ENCODE peak calls at places on chromosomes 13 and 19, in four cellular contexts. One of them, this sample, is unnamed.

GRCh38 chr19:13460045-13460444 is 46.2 kb downstream of the CACNA1A start:
- DNase-seq in A673: no peak
- DNase-seq in kidney epithelial cell: no peak
- DNase-seq in endodermal cell: peak; percentile 56
- DNase-seq in this sample: no peak

GRCh38 chr19:37817180-37817911 is 38.0 kb upstream of the ZNF573 start:
- DNase-seq in kidney epithelial cell: no peak
- DNase-seq in endodermal cell: peak; percentile 95
- DNase-seq in A673: peak; percentile 51
- DNase-seq in this sample: no peak

GRCh38 chr19:4473708-4474503 is 1.8 kb downstream of the HDGFL2 start:
- DNase-seq in endodermal cell: peak; percentile 71
- DNase-seq in kidney epithelial cell: no peak
- DNase-seq in A673: no peak
- DNase-seq in this sample: no peak

GRCh38 chr19:51131780-51132680 is 7.3 kb downstream of the SIGLEC9 start:
- DNase-seq in A673: no peak
- DNase-seq in kidney epithelial cell: no peak
- DNase-seq in endodermal cell: no peak
- DNase-seq in this sample: peak; percentile 81

GRCh38 chr19:56383826-56384605 is 9.3 kb downstream of the ZNF582 start:
- DNase-seq in kidney epithelial cell: no peak
- DNase-seq in endodermal cell: no peak
- DNase-seq in A673: no peak
- DNase-seq in this sample: no peak

GRCh38 chr13:23995283-23996073 is 98.2 kb upstream of the C1QTNF9B start:
- DNase-seq in kidney epithelial cell: no peak
- DNase-seq in endodermal cell: no peak
- DNase-seq in A673: no peak
- DNase-seq in this sample: no peak

GRCh38 chr13:109191422-109191821 is 562.0 kb downstream of the MYO16 start:
- DNase-seq in kidney epithelial cell: no peak
- DNase-seq in A673: no peak
- DNase-seq in endodermal cell: no peak
- DNase-seq in this sample: no peak

GRCh38 chr13:20526664-20527063 is 1.0 kb upstream of the CRYL1 start:
- DNase-seq in A673: peak; percentile 22
- DNase-seq in endodermal cell: no peak
- DNase-seq in kidney epithelial cell: no peak
- DNase-seq in this sample: no peak

GRCh38 chr13:88005188-88005587 is 334.0 kb downstream of the SLITRK5 start:
- DNase-seq in endodermal cell: no peak
- DNase-seq in A673: peak; percentile 37
- DNase-seq in kidney epithelial cell: no peak
- DNase-seq in this sample: no peak

GRCh38 chr19:1591421-1592022 is 1.1 kb downstream of the MBD3 start:
- DNase-seq in endodermal cell: no peak
- DNase-seq in A673: peak; percentile 36
- DNase-seq in kidney epithelial cell: no peak
- DNase-seq in this sample: no peak

GRCh38 chr19:45792482-45793177 is at the start of gene DMWD:
- DNase-seq in endodermal cell: peak; percentile 100
- DNase-seq in kidney epithelial cell: peak; percentile 92
- DNase-seq in A673: peak; percentile 99
- DNase-seq in this sample: peak; percentile 93

GRCh38 chr19:45789035-45789786 is 3.4 kb downstream of the DMWD start:
- DNase-seq in endodermal cell: no peak
- DNase-seq in A673: no peak
- DNase-seq in kidney epithelial cell: no peak
- DNase-seq in this sample: no peak

GRCh38 chr19:45791744-45792481 is 732 bp downstream of the DMWD start:
- DNase-seq in A673: no peak
- DNase-seq in endodermal cell: no peak
- DNase-seq in kidney epithelial cell: no peak
- DNase-seq in this sample: no peak

GRCh38 chr19:45793178-45793564 is 526 bp upstream of the DMWD start:
- DNase-seq in A673: no peak
- DNase-seq in endodermal cell: no peak
- DNase-seq in kidney epithelial cell: no peak
- DNase-seq in this sample: no peak

DNA sequence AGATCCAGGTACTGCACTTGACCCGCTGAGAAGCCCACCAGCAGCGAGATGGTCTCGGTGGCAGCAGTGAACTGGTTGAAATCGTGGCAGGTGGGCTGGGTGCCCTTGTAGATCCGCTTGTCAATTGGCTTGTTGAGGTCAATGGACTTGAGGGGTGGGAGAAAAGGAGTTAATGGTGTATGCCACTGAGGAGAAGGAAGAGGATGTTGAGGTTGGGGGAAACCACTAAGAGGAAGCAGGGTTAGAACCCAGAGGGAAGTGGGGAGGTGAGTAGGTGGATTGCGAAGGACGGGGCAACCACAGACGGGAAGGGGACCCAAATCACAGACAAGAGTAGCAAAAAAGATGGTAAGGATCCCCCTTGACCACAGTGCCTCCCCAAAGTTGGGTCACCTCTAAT is 1.7 kb downstream of the DMWD start:
- DNase-seq in endodermal cell: no peak
- DNase-seq in kidney epithelial cell: no peak
- DNase-seq in A673: no peak
- DNase-seq in this sample: peak; percentile 89
- H3K4me3 ChIP-seq in endodermal cell: peak overlapping the region; percentile 99
- H3K4me3 ChIP-seq in kidney epithelial cell: no peak overlapping the region
- H3K4me3 ChIP-seq in A673: peak overlapping the region; percentile 97
- H3K4me3 ChIP-seq in this sample: no peak overlapping the region

GRCh38 chr13:99015606-99016520 is 38.0 kb upstream of the DOCK9 start:
- DNase-seq in A673: no peak
- DNase-seq in endodermal cell: no peak
- DNase-seq in kidney epithelial cell: no peak
- DNase-seq in this sample: no peak
- H3K4me3 ChIP-seq in A673: no peak overlapping the region
- H3K4me3 ChIP-seq in endodermal cell: no peak overlapping the region
- H3K4me3 ChIP-seq in kidney epithelial cell: no peak overlapping the region
- H3K4me3 ChIP-seq in this sample: no peak overlapping the region

DNA sequence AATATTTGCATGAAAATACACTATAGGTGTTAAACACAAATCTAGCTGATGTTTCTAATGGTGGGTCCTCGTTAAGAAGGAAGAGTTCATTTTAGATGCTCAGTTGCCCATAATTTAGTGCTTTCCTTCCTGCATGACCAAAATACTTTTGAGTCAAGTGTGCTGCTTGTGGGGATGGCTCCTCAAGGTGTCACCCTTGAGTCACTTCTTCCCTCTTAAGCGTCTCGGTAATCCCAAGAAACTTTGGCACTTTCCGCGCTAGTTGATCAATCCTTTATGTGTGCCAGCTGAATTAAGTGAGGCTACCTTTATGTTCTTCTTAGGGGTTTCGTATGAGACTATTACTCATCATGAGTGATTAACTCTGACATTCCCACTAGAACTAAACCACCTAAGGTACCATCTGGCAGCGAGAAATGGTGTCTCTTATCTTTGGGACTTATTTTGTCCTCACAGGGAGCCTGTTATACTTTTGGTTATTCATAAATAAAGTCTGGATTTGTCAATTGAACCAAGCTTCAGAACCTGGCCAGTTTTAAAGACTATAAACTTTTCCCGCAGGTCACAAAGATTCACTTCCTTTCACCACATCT is 106.8 kb downstream of the NHLRC3 start:
- DNase-seq in kidney epithelial cell: peak; percentile 26
- DNase-seq in endodermal cell: peak; percentile 83
- DNase-seq in A673: peak; percentile 87
- DNase-seq in this sample: peak; percentile 71
- H3K4me3 ChIP-seq in kidney epithelial cell: no peak overlapping the region
- H3K4me3 ChIP-seq in endodermal cell: no peak overlapping the region
- H3K4me3 ChIP-seq in A673: peak overlapping the region; percentile 29
- H3K4me3 ChIP-seq in this sample: no peak overlapping the region

GRCh38 chr19:35143231-35143715 is at the start of gene FXYD7:
- DNase-seq in endodermal cell: peak; percentile 75
- DNase-seq in A673: no peak
- DNase-seq in kidney epithelial cell: no peak
- DNase-seq in this sample: no peak
- H3K4me3 ChIP-seq in endodermal cell: peak within 1 kb of the TSS; percentile 73
- H3K4me3 ChIP-seq in A673: peak within 1 kb of the TSS; percentile 34
- H3K4me3 ChIP-seq in kidney epithelial cell: no peak within 1 kb of the TSS
- H3K4me3 ChIP-seq in this sample: no peak within 1 kb of the TSS

DNA sequence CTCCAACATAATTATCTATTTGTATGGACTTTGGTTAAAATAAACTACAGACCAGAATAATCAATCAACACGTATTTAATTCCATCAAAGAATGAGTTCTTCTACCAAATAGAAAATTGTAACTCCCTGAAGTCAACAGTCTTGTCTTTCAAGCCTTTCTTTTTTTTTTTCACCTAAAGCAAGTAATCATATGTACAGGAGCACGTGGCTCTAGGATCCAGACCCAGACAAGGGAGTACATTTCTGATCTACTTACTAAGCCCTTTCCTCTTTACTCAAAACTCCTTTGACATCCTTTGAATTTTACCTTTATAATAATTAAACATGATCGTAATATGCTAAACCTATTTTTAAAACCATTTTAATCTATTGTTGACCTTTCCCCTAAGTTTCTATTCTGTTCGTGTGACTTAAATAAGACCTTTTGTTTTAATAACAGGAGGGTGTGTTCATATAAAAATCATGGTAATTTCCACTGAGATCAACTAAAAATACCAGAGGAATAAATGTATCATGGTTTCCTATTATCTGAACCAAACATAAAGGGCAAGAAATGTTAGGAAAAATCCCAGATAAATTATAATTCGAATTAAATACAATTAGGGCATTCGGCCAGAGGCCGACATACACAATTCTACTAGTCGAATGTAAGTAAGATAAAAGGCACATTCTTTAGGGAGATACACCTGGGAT is 1.7 kb downstream of the SLC7A1 start:
- DNase-seq in endodermal cell: no peak
- DNase-seq in A673: no peak
- DNase-seq in kidney epithelial cell: no peak
- DNase-seq in this sample: no peak
- H3K4me3 ChIP-seq in endodermal cell: peak overlapping the region; percentile 83
- H3K4me3 ChIP-seq in A673: peak overlapping the region; percentile 93
- H3K4me3 ChIP-seq in kidney epithelial cell: peak overlapping the region; percentile 68
- H3K4me3 ChIP-seq in this sample: peak overlapping the region; percentile 94

This sample was measured in NB4.